ENCODE peak calls at places on chromosomes 7 and 10, in nine cellular contexts. Q is suprapubic skin, T is HepG2, Z is K562, H is transverse colon, K is sigmoid colon, S is GM12878, I is H1, M is upper lobe of left lung. C is an unnamed sample.

GRCh38 chr10:15027741-15028140 is 16.0 kb upstream of the OLAH start:
- DNase-seq in Q (no peak), T (no peak), Z (peak), H (no peak), K (no peak), S (no peak), I (no peak), M (no peak), C (no peak)

GRCh38 chr7:105210721-105211205 is 178.0 kb downstream of the SRPK2 start:
- DNase-seq in Q (no peak), T (no peak), Z (no peak), H (no peak), K (no peak), S (peak), I (no peak), M (no peak), C (peak)

GRCh38 chr7:138116156-138116555 is 39.9 kb downstream of the AKR1D1 start:
- DNase-seq in Q (no peak), T (no peak), Z (no peak), H (no peak), K (no peak), S (no peak), I (no peak), M (no peak), C (no peak)

GRCh38 chr7:112192236-112193154 is 13.7 kb downstream of the DOCK4 start:
- DNase-seq in Q (no peak), T (no peak), Z (no peak), H (no peak), K (no peak), S (no peak), I (no peak), M (no peak), C (no peak)

GRCh38 chr7:155412416-155413253 is 45.3 kb upstream of the EN2 start:
- DNase-seq in Q (no peak), T (peak), Z (peak), H (peak), K (no peak), S (no peak), I (no peak), M (peak), C (peak)

GRCh38 chr10:5545778-5546710 is 21.3 kb downstream of the CALML3 start:
- DNase-seq in Q (peak), T (no peak), Z (peak), H (peak), K (peak), S (no peak), I (no peak), M (peak), C (peak)

GRCh38 chr10:34017281-34017680 is 682.8 kb upstream of the NRP1 start:
- DNase-seq in Q (no peak), T (no peak), Z (no peak), H (no peak), K (no peak), S (no peak), I (peak), M (no peak), C (no peak)

GRCh38 chr10:100570518-100570865 is 34.7 kb downstream of the HIF1AN start:
- DNase-seq in Q (no peak), T (no peak), Z (no peak), H (no peak), K (no peak), S (no peak), I (no peak), M (no peak), C (no peak)

GRCh38 chr10:120048358-120048757 is 155.8 kb downstream of the SEC23IP start:
- DNase-seq in Q (no peak), T (no peak), Z (no peak), H (no peak), K (no peak), S (no peak), I (no peak), M (no peak), C (no peak)

GRCh38 chr10:70505908-70506307 is 27.3 kb downstream of the PALD1 start:
- DNase-seq in Q (no peak), T (no peak), Z (no peak), H (no peak), K (no peak), S (no peak), I (no peak), M (no peak), C (no peak)

GRCh38 chr7:106938803-106939202 is 73.7 kb downstream of the PIK3CG start:
- DNase-seq in Q (no peak), T (no peak), Z (no peak), H (no peak), K (no peak), S (no peak), I (no peak), M (no peak), C (no peak)

GRCh38 chr10:100728928-100729876 is 16.2 kb upstream of the PAX2 start:
- DNase-seq in Q (no peak), T (peak), Z (peak), H (no peak), K (no peak), S (no peak), I (no peak), M (no peak), C (peak)

GRCh38 chr7:63899691-63900393 is 98.8 kb upstream of the ZNF722 start:
- DNase-seq in Q (peak), T (no peak), Z (peak), H (peak), K (peak), S (no peak), I (no peak), M (peak), C (no peak)

GRCh38 chr10:79490400-79491081 is 21.8 kb upstream of the EIF5AL1 start:
- DNase-seq in Q (no peak), T (no peak), Z (no peak), H (peak), K (peak), S (no peak), I (no peak), M (no peak), C (no peak)

GRCh38 chr10:33136271-33136670 is 178.2 kb upstream of the ITGB1 start:
- DNase-seq in Q (peak), T (no peak), Z (no peak), H (no peak), K (no peak), S (peak), I (no peak), M (no peak), C (no peak)

GRCh38 chr10:18021725-18022480 is 70.2 kb downstream of the SLC39A12 start:
- DNase-seq in Q (no peak), T (no peak), Z (no peak), H (no peak), K (no peak), S (no peak), I (no peak), M (no peak), C (no peak)

GRCh38 chr10:22599048-22599561 is 115.3 kb downstream of the PIP4K2A start:
- DNase-seq in Q (no peak), T (no peak), Z (no peak), H (no peak), K (no peak), S (peak), I (no peak), M (no peak), C (no peak)

GRCh38 chr7:138875794-138876193 is 77.8 kb upstream of the ATP6V0A4 start:
- DNase-seq in Q (no peak), T (no peak), Z (no peak), H (no peak), K (no peak), S (no peak), I (no peak), M (no peak), C (no peak)

GRCh38 chr10:110852897-110853296 is 18.8 kb upstream of the PDCD4 start:
- DNase-seq in Q (no peak), T (no peak), Z (no peak), H (no peak), K (no peak), S (no peak), I (no peak), M (no peak), C (no peak)

GRCh38 chr7:143385891-143386781 is 5.0 kb downstream of the ZYX start:
- DNase-seq in Q (no peak), T (no peak), Z (no peak), H (no peak), K (peak), S (no peak), I (no peak), M (peak), C (no peak)

GRCh38 chr7:132941433-132941832 is 140.5 kb downstream of the CHCHD3 start:
- DNase-seq in Q (no peak), T (no peak), Z (no peak), H (no peak), K (no peak), S (no peak), I (no peak), M (no peak), C (no peak)

GRCh38 chr10:6346621-6347020 is 143.9 kb downstream of the PFKFB3 start:
- DNase-seq in Q (no peak), T (no peak), Z (no peak), H (no peak), K (no peak), S (no peak), I (no peak), M (no peak), C (no peak)

GRCh38 chr10:125130886-125131285 is 29.5 kb downstream of the CTBP2 start:
- DNase-seq in Q (no peak), T (no peak), Z (no peak), H (no peak), K (no peak), S (no peak), I (no peak), M (no peak), C (no peak)

DNA sequence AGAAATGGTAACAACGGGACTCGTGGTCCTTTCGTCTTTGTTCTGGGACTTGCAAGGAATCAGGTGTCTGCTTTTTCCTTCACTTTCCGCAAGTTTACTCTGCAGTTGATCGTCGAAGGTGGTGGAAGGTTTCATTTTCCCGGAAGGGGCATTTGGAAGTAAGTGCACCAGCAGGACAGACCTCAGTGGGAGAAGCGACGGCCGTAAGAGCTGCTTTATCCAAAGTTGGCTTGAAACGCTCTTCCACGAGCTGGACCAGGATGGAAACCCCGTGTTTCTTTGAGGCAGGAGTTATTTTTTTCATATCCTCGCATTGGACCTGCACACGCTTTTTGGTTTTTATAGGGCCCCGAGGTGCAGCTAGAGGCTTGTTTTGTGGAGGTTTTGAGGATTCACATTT is 1.2 kb downstream of the BRI3 start:
- DNase-seq in Q (no peak), T (no peak), Z (no peak), H (no peak), K (no peak), S (no peak), I (no peak), M (no peak), C (no peak)
- TF ChIP-seq EP300 in Q (no peak), T (no peak), Z (no peak), H (no peak), K (no peak), S (no peak), I (no peak), M (no peak), C (no peak)

DNA sequence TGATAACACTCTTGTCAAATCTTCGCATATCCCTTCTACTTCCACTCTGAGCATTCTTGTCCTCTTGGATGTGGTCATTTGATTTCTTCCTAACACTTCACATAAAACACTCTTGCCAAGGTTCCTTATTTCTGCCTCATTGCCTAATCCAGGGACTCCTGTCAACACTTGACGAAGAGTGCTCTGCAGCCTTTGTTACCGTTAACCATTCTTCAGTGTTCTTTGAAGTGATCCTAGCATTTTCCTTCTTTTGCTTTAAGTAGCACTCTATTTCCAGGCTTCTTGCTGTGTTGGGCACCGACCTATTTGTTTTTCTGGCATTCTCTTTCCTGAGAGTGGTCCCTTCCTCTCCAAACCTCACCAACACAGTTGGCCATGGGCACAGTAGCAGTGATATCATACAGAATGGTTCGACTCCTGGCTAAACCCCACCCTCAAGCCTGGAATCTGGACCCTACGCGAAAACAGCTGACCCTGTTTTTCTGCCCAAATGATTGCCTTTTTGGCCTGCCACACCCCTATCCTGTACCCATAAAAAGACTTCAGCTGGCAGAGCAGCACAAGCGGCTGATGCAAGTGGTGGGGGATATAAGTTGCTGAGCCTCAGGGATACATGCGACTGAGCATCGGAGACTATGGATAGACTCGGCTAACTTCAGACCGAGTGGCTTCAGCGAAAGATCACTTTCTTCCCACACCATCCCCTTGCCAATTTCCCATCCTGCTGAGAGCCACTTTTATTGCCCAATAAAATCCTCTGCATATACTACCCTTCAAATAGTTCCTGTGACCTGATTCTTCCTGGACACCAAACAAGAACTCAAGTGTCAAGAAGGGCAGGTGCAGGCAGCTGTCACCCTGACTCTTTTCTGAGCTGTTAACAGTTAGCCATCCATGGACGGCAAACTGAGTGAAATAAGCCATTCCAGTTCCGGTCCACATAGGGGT is 820.6 kb downstream of the CCSER2 start:
- DNase-seq in Q (no peak), T (no peak), Z (no peak), H (no peak), K (no peak), S (no peak), I (no peak), M (peak), C (no peak)
- TF ChIP-seq POLR2AphosphoS5 in Q (no peak), T (no peak), Z (no peak), H (no peak), K (no peak), S (no peak), I (no peak), M (peak), C (no peak)

GRCh38 chr7:17299477-17299991 is 1.1 kb downstream of the AHR start:
- DNase-seq in Q (no peak), T (no peak), Z (no peak), H (peak), K (no peak), S (no peak), I (no peak), M (no peak), C (no peak)

GRCh38 chr7:17300012-17300411 is 1.6 kb downstream of the AHR start:
- DNase-seq in Q (no peak), T (no peak), Z (no peak), H (no peak), K (no peak), S (no peak), I (no peak), M (no peak), C (no peak)

GRCh38 chr7:17297243-17297642 is 1.2 kb upstream of the AHR start:
- DNase-seq in Q (no peak), T (no peak), Z (no peak), H (no peak), K (no peak), S (no peak), I (no peak), M (no peak), C (no peak)

GRCh38 chr7:17298102-17298839 is at the start of gene AHR:
- DNase-seq in Q (peak), T (peak), Z (no peak), H (peak), K (peak), S (peak), I (peak), M (peak), C (peak)

DNA sequence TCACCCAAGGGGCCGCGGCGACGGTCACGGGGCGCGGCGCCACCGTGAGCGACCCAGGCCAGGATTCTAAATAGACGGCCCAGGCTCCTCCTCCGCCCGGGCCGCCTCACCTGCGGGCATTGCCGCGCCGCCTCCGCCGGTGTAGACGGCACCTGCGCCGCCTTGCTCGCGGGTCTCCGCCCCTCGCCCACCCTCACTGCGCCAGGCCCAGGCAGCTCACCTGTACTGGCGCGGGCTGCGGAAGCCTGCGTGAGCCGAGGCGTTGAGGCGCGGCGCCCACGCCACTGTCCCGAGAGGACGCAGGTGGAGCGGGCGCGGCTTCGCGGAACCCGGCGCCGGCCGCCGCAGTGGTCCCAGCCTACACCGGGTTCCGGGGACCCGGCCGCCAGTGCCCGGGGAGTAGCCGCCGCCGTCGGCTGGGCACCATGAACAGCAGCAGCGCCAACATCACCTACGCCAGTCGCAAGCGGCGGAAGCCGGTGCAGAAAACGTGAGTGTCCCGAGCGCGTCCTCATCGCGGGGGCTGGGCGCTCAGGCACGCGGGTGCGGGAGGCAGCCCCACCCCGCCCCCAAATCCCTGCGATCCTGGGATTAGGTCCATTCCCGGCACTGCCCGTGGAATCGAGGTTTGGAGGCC is 506 bp downstream of the AHR start:
- DNase-seq in Q (peak), T (no peak), Z (no peak), H (peak), K (peak), S (no peak), I (no peak), M (peak), C (peak)
- TF ChIP-seq EP300 in Q (no peak), T (no peak), Z (no peak), H (no peak), K (no peak), S (no peak), I (no peak), M (no peak), C (no peak)

DNA sequence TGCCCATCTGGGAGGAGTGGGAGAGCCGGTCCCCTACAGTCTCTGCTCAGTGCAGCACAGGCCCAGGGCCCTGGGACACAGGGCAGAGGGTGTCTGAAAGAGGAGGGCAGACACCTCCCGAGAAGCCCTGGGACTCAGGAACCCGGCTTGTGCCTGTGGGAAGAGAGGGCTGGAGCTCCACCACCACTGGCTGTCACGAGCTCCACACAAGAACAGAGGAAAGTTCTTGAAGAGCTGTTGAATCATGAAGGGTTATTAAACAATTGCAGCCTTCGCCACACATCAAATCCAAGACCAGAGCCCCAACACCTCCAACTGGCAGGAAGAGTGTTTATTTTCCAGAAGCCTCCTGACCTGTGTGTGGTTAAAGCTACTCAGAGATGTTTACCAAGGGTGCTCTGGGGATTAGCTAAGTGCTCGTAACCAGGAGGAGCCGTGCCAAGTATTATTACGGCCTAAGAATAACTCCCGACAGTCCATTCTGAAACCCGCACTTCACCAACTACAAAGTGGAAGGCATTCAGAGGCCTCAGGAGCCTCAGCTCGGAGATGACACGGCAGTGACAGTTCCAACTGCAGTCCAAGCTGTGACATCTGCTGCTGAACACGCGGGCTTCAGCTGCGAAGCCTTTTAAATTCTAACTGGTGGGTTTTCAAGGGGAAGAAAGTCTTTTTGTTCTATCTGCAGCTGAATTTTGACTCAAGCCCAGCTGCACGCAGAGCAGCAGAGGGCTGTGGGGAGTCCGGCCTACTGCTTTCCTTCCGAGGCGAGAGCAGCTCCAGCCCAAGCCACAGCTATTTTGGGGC is 75.1 kb downstream of the MAD1L1 start:
- DNase-seq in Q (no peak), T (no peak), Z (no peak), H (peak), K (peak), S (no peak), I (no peak), M (peak), C (peak)
- TF ChIP-seq POLR2AphosphoS5 in Q (no peak), T (no peak), Z (no peak), H (peak), K (peak), S (no peak), I (no peak), M (no peak), C (peak)

C was measured in stomach.